ENCODE peak calls at places on chromosomes 7 and 10, in four cellular contexts. R is stimulated activated CD8-positive, alpha-beta memory T cell treated with anti-CD3 and anti-CD28 coated beads, Interleukin-12 subunit alpha, Interleukin-12 subunit beta, amount 100 ng/mL, for 4 hours; N is substantia nigra; F is prostate gland. U is an unnamed sample.

GRCh38 chr10:7866191-7866590 is 47.9 kb downstream of the TAF3 start:
- DNase-seq in R (no peak), N (no peak), F (no peak), U (no peak)

GRCh38 chr7:148993193-148993592 is 35.1 kb downstream of the PDIA4 start:
- DNase-seq in R (no peak), N (no peak), F (no peak), U (no peak)

GRCh38 chr7:34168013-34168412 is 262.7 kb downstream of the BMPER start:
- DNase-seq in R (no peak), N (no peak), F (no peak), U (no peak)

GRCh38 chr7:133339772-133340171 is 86.9 kb downstream of the EXOC4 start:
- DNase-seq in R (no peak), N (no peak), F (no peak), U (no peak)

GRCh38 chr7:129332354-129333056 is 101.7 kb upstream of the STRIP2 start:
- DNase-seq in R (no peak), N (no peak), F (no peak), U (no peak)

GRCh38 chr10:124087672-124088634 is 5.4 kb downstream of the CHST15 start:
- DNase-seq in R (no peak), N (no peak), F (peak), U (no peak)

GRCh38 chr10:98664329-98665042 is 217.8 kb upstream of the HPS1 start:
- DNase-seq in R (no peak), N (no peak), F (no peak), U (no peak)

GRCh38 chr10:105509551-105509950 is 868.5 kb downstream of the SORCS3 start:
- DNase-seq in R (no peak), N (no peak), F (no peak), U (no peak)

GRCh38 chr7:5549096-5549896 is 125.7 kb upstream of the TNRC18 start:
- DNase-seq in R (no peak), N (no peak), F (no peak), U (no peak)

GRCh38 chr7:137670521-137671064 is 176.2 kb downstream of the DGKI start:
- DNase-seq in R (no peak), N (no peak), F (no peak), U (no peak)

GRCh38 chr7:50793115-50793946 is 10.6 kb upstream of the GRB10 start:
- DNase-seq in R (no peak), N (no peak), F (peak), U (no peak)

GRCh38 chr10:5563991-5564536 is 39.3 kb downstream of the CALML3 start:
- DNase-seq in R (no peak), N (no peak), F (no peak), U (no peak)

GRCh38 chr7:18995270-18995671 is 122.2 kb downstream of the TWIST1 start:
- DNase-seq in R (no peak), N (no peak), F (no peak), U (no peak)

GRCh38 chr7:14747701-14748100 is 154.8 kb downstream of the DGKB start:
- DNase-seq in R (no peak), N (no peak), F (no peak), U (no peak)

GRCh38 chr7:148209643-148210042 is 380.9 kb upstream of the C7orf33 start:
- DNase-seq in R (no peak), N (no peak), F (no peak), U (no peak)

GRCh38 chr10:77403761-77404160 is 233.8 kb downstream of the KCNMA1 start:
- DNase-seq in R (no peak), N (no peak), F (no peak), U (no peak)

GRCh38 chr10:68489919-68490318 is 18.1 kb upstream of the DNA2 start:
- DNase-seq in R (no peak), N (no peak), F (no peak), U (no peak)

GRCh38 chr10:74460812-74461211 is 309.8 kb downstream of the ADK start:
- DNase-seq in R (no peak), N (no peak), F (no peak), U (no peak)

GRCh38 chr10:86979977-86980448 is 11.7 kb downstream of the ADIRF start:
- DNase-seq in R (no peak), N (no peak), F (no peak), U (no peak)

GRCh38 chr7:132383962-132384361 is 192.3 kb downstream of the PLXNA4 start:
- DNase-seq in R (no peak), N (no peak), F (no peak), U (no peak)

GRCh38 chr7:158030566-158030965 is 557.1 kb downstream of the PTPRN2 start:
- DNase-seq in R (no peak), N (no peak), F (no peak), U (no peak)

GRCh38 chr10:7988985-7989384 is 65.5 kb upstream of the GATA3 start:
- DNase-seq in R (no peak), N (no peak), F (no peak), U (no peak)

GRCh38 chr10:73744690-73744994 is 470 bp downstream of the SEC24C start:
- DNase-seq in R (no peak), N (no peak), F (peak), U (no peak)

GRCh38 chr7:7868245-7868899 is 100.2 kb upstream of the GLCCI1 start:
- DNase-seq in R (no peak), N (no peak), F (no peak), U (no peak)

GRCh38 chr10:29257106-29257783 is 31.6 kb upstream of the LYZL1 start:
- DNase-seq in R (no peak), N (no peak), F (peak), U (no peak)

GRCh38 chr10:110792476-110792875 is 79.3 kb upstream of the PDCD4 start:
- DNase-seq in R (no peak), N (no peak), F (no peak), U (no peak)

GRCh38 chr7:3067193-3067592 is 23.5 kb upstream of the CARD11 start:
- DNase-seq in R (no peak), N (no peak), F (no peak), U (no peak)

GRCh38 chr10:61142987-61143386 is 199.0 kb upstream of the RHOBTB1 start:
- DNase-seq in R (no peak), N (no peak), F (no peak), U (no peak)

GRCh38 chr10:75430000-75430763 is 1.2 kb upstream of the LRMDA start:
- DNase-seq in R (no peak), N (peak), F (peak), U (no peak)

GRCh38 chr10:18204050-18204449 is 63.8 kb downstream of the CACNB2 start:
- DNase-seq in R (no peak), N (no peak), F (no peak), U (no peak)

GRCh38 chr7:98509836-98510235 is 107.2 kb upstream of the NPTX2 start:
- DNase-seq in R (no peak), N (no peak), F (no peak), U (no peak)

GRCh38 chr10:11253397-11254002 is 235.8 kb downstream of the CELF2 start:
- DNase-seq in R (no peak), N (no peak), F (no peak), U (no peak)

GRCh38 chr7:22569586-22570321 is 69.8 kb upstream of the STEAP1B start:
- DNase-seq in R (no peak), N (no peak), F (no peak), U (no peak)

GRCh38 chr7:36366649-36367560 is 22.8 kb upstream of the ANLN start:
- DNase-seq in R (peak), N (peak), F (peak), U (peak)

GRCh38 chr10:72315611-72316385 is 38.9 kb downstream of the DNAJB12 start:
- DNase-seq in R (no peak), N (no peak), F (peak), U (no peak)

GRCh38 chr7:8149222-8149621 is 112.7 kb downstream of the ICA1 start:
- DNase-seq in R (no peak), N (no peak), F (no peak), U (no peak)

GRCh38 chr10:117262296-117263293 is 21.7 kb downstream of the SLC18A2 start:
- DNase-seq in R (no peak), N (no peak), F (no peak), U (no peak)

GRCh38 chr7:134948736-134949135 is 37.6 kb upstream of the AGBL3 start:
- DNase-seq in R (no peak), N (no peak), F (no peak), U (no peak)